ENCODE peak calls at places on chromosomes 4 and X, in nine cellular contexts. A is AG04449; Z is fibroblast of mammary gland; B is WTC11; W is heart left ventricle; O is activated CD8-positive, alpha-beta T cell treated with anti-CD3 and anti-CD28 coated beads for 36 hours; R is GM12864; E is AG09309; Q is lower leg skin. J is an unnamed sample.

GRCh38 chr4:168803727-168804126 is 206.3 kb downstream of the CBR4 start:
- DNase-seq in A (peak), Z (peak), B (no peak), W (no peak), O (no peak), R (no peak), E (peak), Q (no peak), J (no peak)

GRCh38 chrX:619812-620493 is 10.6 kb upstream of the SHOX start:
- DNase-seq in A (no peak), Z (no peak), B (peak), W (no peak), O (no peak), R (no peak), E (no peak), Q (peak), J (no peak)

GRCh38 chrX:101171883-101172400 is 47.6 kb upstream of the DRP2 start:
- DNase-seq in A (no peak), Z (peak), B (no peak), W (no peak), O (no peak), R (no peak), E (no peak), Q (no peak), J (no peak)

GRCh38 chr4:4864940-4865704 is 5.7 kb downstream of the MSX1 start:
- DNase-seq in A (no peak), Z (no peak), B (peak), W (no peak), O (no peak), R (no peak), E (no peak), Q (no peak), J (no peak)

GRCh38 chr4:184337907-184338306 is 120.2 kb upstream of the ENPP6 start:
- DNase-seq in A (no peak), Z (no peak), B (no peak), W (no peak), O (no peak), R (no peak), E (no peak), Q (no peak), J (no peak)

GRCh38 chrX:97039363-97040029 is 155.8 kb downstream of the RPA4 start:
- DNase-seq in A (no peak), Z (peak), B (no peak), W (peak), O (no peak), R (peak), E (no peak), Q (peak), J (no peak)

GRCh38 chr4:17232575-17233253 is 279.2 kb downstream of the QDPR start:
- DNase-seq in A (peak), Z (peak), B (no peak), W (peak), O (no peak), R (no peak), E (peak), Q (no peak), J (no peak)

GRCh38 chr4:121711263-121712000 is 14.7 kb upstream of the ANXA5 start:
- DNase-seq in A (peak), Z (peak), B (peak), W (peak), O (peak), R (peak), E (peak), Q (peak), J (peak)

GRCh38 chr4:186932631-186933150 is 209.0 kb upstream of the FAT1 start:
- DNase-seq in A (no peak), Z (peak), B (no peak), W (no peak), O (no peak), R (no peak), E (peak), Q (no peak), J (no peak)

GRCh38 chr4:67871867-67872266 is 11.9 kb downstream of the TMPRSS11D start:
- DNase-seq in A (no peak), Z (peak), B (no peak), W (no peak), O (no peak), R (peak), E (peak), Q (no peak), J (no peak)

GRCh38 chr4:154390324-154390723 is 101.3 kb downstream of the DCHS2 start:
- DNase-seq in A (no peak), Z (peak), B (no peak), W (no peak), O (no peak), R (no peak), E (no peak), Q (no peak), J (no peak)

GRCh38 chr4:37670249-37670648 is 15.9 kb downstream of the RELL1 start:
- DNase-seq in A (no peak), Z (no peak), B (no peak), W (no peak), O (no peak), R (no peak), E (no peak), Q (no peak), J (no peak)

GRCh38 chrX:3550160-3550765 is 163.2 kb downstream of the PRKX start:
- DNase-seq in A (no peak), Z (peak), B (no peak), W (no peak), O (no peak), R (no peak), E (no peak), Q (peak), J (no peak)

GRCh38 chrX:40998123-40998522 is 87.1 kb upstream of the USP9X start:
- DNase-seq in A (no peak), Z (no peak), B (no peak), W (no peak), O (no peak), R (no peak), E (no peak), Q (no peak), J (no peak)

GRCh38 chr4:26482508-26483462 is 7.5 kb downstream of the CCKAR start:
- DNase-seq in A (no peak), Z (no peak), B (no peak), W (no peak), O (no peak), R (no peak), E (peak), Q (no peak), J (no peak)

GRCh38 chrX:1491851-1492349 is 39.2 kb upstream of the ASMTL start:
- DNase-seq in A (no peak), Z (no peak), B (peak), W (no peak), O (peak), R (peak), E (no peak), Q (no peak), J (peak)

GRCh38 chr4:87679449-87680169 is 29.5 kb downstream of the DMP1 start:
- DNase-seq in A (no peak), Z (peak), B (peak), W (peak), O (peak), R (peak), E (peak), Q (no peak), J (no peak)

GRCh38 chr4:7952615-7953014 is 13.0 kb upstream of the AFAP1 start:
- DNase-seq in A (no peak), Z (no peak), B (no peak), W (no peak), O (no peak), R (no peak), E (no peak), Q (no peak), J (no peak)

GRCh38 chrX:136738049-136738729 is 42.5 kb downstream of the ARHGEF6 start:
- DNase-seq in A (no peak), Z (no peak), B (no peak), W (no peak), O (no peak), R (no peak), E (no peak), Q (no peak), J (no peak)

GRCh38 chr4:12674184-12674583 is 810.0 kb downstream of the RAB28 start:
- DNase-seq in A (no peak), Z (no peak), B (no peak), W (no peak), O (no peak), R (no peak), E (no peak), Q (no peak), J (no peak)

DNA sequence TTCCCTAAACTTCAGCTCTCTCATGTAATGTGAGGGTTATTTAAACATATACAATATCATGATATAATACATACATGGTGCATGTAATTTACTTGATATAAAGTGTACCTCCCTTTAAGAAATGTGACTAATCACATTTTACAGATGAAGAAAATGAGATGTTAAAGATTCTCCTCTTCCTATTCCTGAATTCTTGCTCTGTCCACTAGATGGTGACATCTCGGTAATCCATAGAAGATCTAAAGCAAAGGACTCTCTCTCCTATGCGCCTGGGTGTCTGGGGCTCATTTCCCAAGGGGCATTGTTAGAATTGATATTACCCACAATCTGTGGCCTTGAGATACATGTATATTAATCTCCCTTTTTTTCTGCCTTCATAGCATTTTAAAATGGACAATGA is 804.9 kb downstream of the RAB28 start:
- DNase-seq in A (no peak), Z (peak), B (no peak), W (no peak), O (no peak), R (no peak), E (no peak), Q (no peak), J (no peak)
- TF ChIP-seq CTCF in A (no peak), Z (peak), B (no peak), W (peak), O (no peak), R (peak), E (no peak), Q (no peak), J (no peak)

GRCh38 chr4:51998837-51999236 is 21.3 kb downstream of the LRRC66 start:
- DNase-seq in A (no peak), Z (no peak), B (no peak), W (no peak), O (no peak), R (no peak), E (no peak), Q (no peak), J (no peak)

GRCh38 chr4:51995647-51996046 is 24.5 kb downstream of the LRRC66 start:
- DNase-seq in A (no peak), Z (no peak), B (no peak), W (no peak), O (no peak), R (no peak), E (no peak), Q (no peak), J (no peak)

GRCh38 chr4:51999250-51999649 is 20.9 kb downstream of the LRRC66 start:
- DNase-seq in A (no peak), Z (no peak), B (no peak), W (no peak), O (no peak), R (no peak), E (no peak), Q (no peak), J (no peak)

GRCh38 chr4:52001616-52002015 is 18.5 kb downstream of the LRRC66 start:
- DNase-seq in A (no peak), Z (peak), B (no peak), W (no peak), O (no peak), R (no peak), E (no peak), Q (no peak), J (no peak)

GRCh38 chr4:51997647-51998046 is 22.5 kb downstream of the LRRC66 start:
- DNase-seq in A (no peak), Z (peak), B (no peak), W (no peak), O (no peak), R (no peak), E (no peak), Q (no peak), J (no peak)
- TF ChIP-seq CTCF in A (no peak), Z (peak), B (no peak), W (no peak), O (no peak), R (no peak), E (no peak), Q (no peak), J (no peak)

DNA sequence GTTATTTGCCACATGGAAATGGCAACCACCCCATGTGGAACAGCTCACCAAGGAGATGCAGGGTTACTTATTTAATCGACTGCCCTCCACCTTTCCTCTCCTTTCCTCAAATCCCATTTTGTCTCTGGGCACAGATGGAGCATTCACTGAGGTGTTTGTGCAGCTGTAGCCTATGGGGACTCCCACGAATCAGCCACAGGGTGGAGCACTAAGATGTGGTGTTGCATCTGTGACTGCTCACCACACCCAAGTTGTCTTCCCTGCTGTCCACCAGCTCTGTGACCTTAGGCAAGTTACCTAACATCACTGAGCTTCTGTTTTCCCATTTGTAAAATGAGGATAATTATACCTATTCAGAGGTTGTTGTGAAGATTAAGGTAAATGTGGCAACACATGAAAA is 252.4 kb upstream of the CPEB2 start:
- DNase-seq in A (no peak), Z (peak), B (peak), W (peak), O (peak), R (no peak), E (no peak), Q (no peak), J (no peak)
- TF ChIP-seq CTCF in A (peak), Z (peak), B (no peak), W (peak), O (no peak), R (peak), E (peak), Q (no peak), J (no peak)

GRCh38 chr4:55186123-55186522 is 60.7 kb upstream of the KDR start:
- DNase-seq in A (no peak), Z (no peak), B (no peak), W (no peak), O (no peak), R (no peak), E (no peak), Q (no peak), J (no peak)
- TF ChIP-seq CTCF in A (no peak), Z (peak), B (no peak), W (no peak), O (no peak), R (no peak), E (no peak), Q (no peak), J (no peak)

DNA sequence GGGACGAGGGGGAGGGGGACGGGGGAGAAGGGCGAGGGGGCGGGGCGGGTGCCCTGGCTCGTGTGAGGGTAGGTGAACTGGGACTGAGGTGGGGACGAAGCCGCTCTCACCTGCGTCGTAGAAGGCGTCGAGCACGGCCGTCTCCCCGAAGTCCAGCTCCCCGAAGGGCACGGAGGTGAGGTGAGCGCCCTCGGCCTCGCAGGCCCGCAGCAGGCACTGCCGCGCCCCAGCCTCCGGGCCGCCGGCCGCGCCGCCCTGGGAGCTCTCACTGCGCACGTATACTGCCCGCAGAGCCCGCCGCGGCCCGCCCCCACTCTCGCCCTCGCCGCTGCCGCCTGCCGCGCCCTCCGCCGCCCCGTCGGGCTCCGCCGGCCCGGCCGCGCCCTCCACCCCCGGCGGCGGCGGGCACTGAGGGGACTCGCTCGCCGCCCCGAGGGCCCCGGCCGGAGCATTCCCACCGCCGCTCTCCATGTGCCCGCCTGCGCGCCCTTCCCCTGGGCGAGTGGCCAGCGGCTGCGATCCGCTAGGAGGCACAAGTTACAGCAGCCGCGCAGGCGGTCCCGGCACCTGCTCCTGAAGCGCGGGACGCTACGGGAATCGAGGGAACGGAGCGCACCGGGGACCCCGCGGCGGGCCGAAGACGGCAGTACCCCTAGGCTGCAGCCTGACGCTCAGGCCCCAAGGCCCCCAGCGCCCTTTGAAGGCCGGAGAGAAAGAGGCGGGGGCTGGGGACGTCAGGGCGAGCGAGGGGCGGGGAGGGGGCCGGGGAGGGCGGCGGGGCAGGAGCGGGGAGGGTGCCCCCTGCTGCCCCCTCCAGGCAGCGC is at the start of gene MAP3K15:
- DNase-seq in A (no peak), Z (peak), B (peak), W (no peak), O (peak), R (no peak), E (no peak), Q (no peak), J (peak)
- TF ChIP-seq CTCF in A (peak), Z (no peak), B (peak), W (no peak), O (no peak), R (no peak), E (no peak), Q (no peak), J (no peak)

DNA sequence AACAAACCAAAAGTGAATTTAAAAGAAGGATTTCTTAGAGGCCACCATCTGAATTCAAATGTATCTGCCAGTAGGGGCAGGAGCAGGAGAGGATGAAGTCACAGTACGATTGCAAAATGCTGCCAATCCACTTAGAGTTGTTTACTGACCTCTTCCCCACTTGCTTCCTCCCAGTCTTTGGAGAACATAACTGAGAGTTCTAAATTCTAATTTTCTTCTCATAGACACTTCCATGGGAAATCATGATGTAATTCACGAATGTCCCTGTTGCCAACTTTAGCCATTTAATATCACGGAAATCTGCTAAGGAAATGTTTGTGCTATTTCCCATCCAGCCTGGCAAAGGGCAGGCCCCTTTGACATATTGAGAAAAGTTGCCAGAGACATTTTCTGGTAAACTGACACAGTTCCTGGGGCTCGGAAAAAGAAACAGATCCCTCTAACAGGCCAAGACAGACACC is 33.6 kb upstream of the NOCT start:
- DNase-seq in A (no peak), Z (peak), B (no peak), W (peak), O (no peak), R (no peak), E (peak), Q (peak), J (no peak)
- TF ChIP-seq CTCF in A (no peak), Z (peak), B (no peak), W (no peak), O (no peak), R (no peak), E (peak), Q (no peak), J (no peak)

DNA sequence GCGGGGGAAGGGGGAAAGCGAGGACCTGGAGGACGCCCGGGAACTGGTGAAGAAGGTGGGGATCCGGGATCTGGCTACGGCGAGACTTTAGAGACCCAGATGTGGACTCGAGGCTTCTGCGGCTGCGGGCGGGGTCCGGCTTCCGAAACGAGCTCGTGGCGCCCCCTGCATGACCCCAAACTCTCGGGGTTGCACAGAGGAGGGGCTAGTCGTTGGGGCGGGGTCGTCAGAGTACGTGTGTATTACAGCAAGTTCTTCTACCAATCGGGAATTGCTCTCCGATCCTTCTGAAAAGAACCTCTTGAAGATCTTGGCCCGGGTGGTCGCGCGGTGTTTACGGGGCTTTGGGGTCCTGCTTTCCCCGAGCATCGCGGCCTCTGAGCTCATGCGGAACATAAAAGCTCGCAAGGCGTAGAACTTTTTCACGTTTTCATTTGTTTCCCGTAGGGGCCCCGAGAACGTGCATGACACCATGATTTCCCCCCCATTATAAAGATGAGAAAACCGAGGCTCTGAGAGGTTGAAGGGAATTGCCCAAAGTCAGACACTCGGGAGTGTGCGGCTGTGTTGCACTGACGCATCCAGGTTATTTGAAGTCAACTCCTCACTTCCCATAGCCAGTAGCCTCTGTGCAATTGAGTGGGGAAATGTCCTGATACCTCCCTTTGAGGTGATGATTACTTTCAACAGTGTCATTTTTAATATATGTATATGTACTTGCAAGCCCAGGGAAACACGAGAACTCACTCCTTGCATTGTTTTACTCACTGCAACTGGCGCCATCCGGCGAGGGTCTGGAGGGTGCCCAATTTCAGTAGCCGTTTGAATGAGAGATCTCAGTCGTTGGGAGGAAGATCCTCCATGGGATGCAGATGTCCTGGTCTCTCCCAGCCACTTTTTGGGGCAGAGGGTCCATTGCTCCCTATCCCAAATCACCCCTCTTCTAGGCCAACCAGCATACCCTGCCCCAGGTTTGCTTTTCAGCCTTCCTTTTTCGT is at the start of gene BEND4:
- DNase-seq in A (no peak), Z (peak), B (peak), W (no peak), O (peak), R (no peak), E (no peak), Q (no peak), J (no peak)
- TF ChIP-seq CTCF in A (no peak), Z (no peak), B (no peak), W (no peak), O (no peak), R (no peak), E (no peak), Q (no peak), J (no peak)

J was measured in activated B cell treated with CpG ODN at 0.5 μM for 24 hours.